ENCODE peak calls at places on chromosomes 16 and 17, in seven cellular contexts. One of them, this sample, is unnamed.
A peak's percentile ranks its signal among the peaks of the same experiment; 100 is the strongest.

GRCh38 chr16:4511441-4512082 is 27.0 kb downstream of the CDIP1 start:
- DNase-seq in MM.1S: peak; percentile 10
- DNase-seq in colonic mucosa: peak; percentile 55
- DNase-seq in GM12865: peak; percentile 28
- DNase-seq in HCT116: no peak
- DNase-seq in fibroblast of lung: peak; percentile 50
- DNase-seq in AG04449: no peak
- DNase-seq in this sample: peak; percentile 26

GRCh38 chr16:84043486-84044107 is 1.0 kb upstream of the SLC38A8 start:
- DNase-seq in MM.1S: no peak
- DNase-seq in colonic mucosa: no peak
- DNase-seq in GM12865: no peak
- DNase-seq in HCT116: no peak
- DNase-seq in fibroblast of lung: no peak
- DNase-seq in AG04449: no peak
- DNase-seq in this sample: no peak

GRCh38 chr17:68512247-68512966 is at the start of gene PRKAR1A:
- DNase-seq in MM.1S: peak; percentile 96
- DNase-seq in colonic mucosa: peak; percentile 97
- DNase-seq in GM12865: peak; percentile 94
- DNase-seq in HCT116: peak; percentile 94
- DNase-seq in fibroblast of lung: peak; percentile 95
- DNase-seq in AG04449: peak; percentile 59
- DNase-seq in this sample: peak; percentile 95

GRCh38 chr17:27586203-27586701 is 44.7 kb upstream of the LGALS9 start:
- DNase-seq in MM.1S: no peak
- DNase-seq in colonic mucosa: no peak
- DNase-seq in GM12865: no peak
- DNase-seq in HCT116: no peak
- DNase-seq in fibroblast of lung: no peak
- DNase-seq in AG04449: peak; percentile 68
- DNase-seq in this sample: peak; percentile 78

GRCh38 chr17:2689411-2690164 is 22.0 kb downstream of the CLUH start:
- DNase-seq in MM.1S: no peak
- DNase-seq in colonic mucosa: no peak
- DNase-seq in GM12865: no peak
- DNase-seq in HCT116: no peak
- DNase-seq in fibroblast of lung: no peak
- DNase-seq in AG04449: no peak
- DNase-seq in this sample: no peak

GRCh38 chr16:28264656-28265055 is 27.7 kb upstream of the SBK1 start:
- DNase-seq in MM.1S: no peak
- DNase-seq in colonic mucosa: peak; percentile 37
- DNase-seq in GM12865: no peak
- DNase-seq in HCT116: no peak
- DNase-seq in fibroblast of lung: no peak
- DNase-seq in AG04449: no peak
- DNase-seq in this sample: no peak

GRCh38 chr17:6040473-6040872 is 29.7 kb upstream of the WSCD1 start:
- DNase-seq in MM.1S: no peak
- DNase-seq in colonic mucosa: no peak
- DNase-seq in GM12865: no peak
- DNase-seq in HCT116: no peak
- DNase-seq in fibroblast of lung: peak; percentile 5
- DNase-seq in AG04449: no peak
- DNase-seq in this sample: no peak

GRCh38 chr16:89150981-89151380 is 20.6 kb upstream of the CDH15 start:
- DNase-seq in MM.1S: no peak
- DNase-seq in colonic mucosa: no peak
- DNase-seq in GM12865: no peak
- DNase-seq in HCT116: no peak
- DNase-seq in fibroblast of lung: no peak
- DNase-seq in AG04449: no peak
- DNase-seq in this sample: no peak

GRCh38 chr17:77534137-77534536 is 393.4 kb downstream of the SEC14L1 start:
- DNase-seq in MM.1S: no peak
- DNase-seq in colonic mucosa: no peak
- DNase-seq in GM12865: no peak
- DNase-seq in HCT116: no peak
- DNase-seq in fibroblast of lung: no peak
- DNase-seq in AG04449: no peak
- DNase-seq in this sample: no peak

GRCh38 chr16:51151951-51152663 is 1.0 kb upstream of the SALL1 start:
- DNase-seq in MM.1S: no peak
- DNase-seq in colonic mucosa: peak; percentile 36
- DNase-seq in GM12865: no peak
- DNase-seq in HCT116: no peak
- DNase-seq in fibroblast of lung: peak; percentile 40
- DNase-seq in AG04449: no peak
- DNase-seq in this sample: peak; percentile 93

GRCh38 chr16:23052908-23053580 is 96.2 kb downstream of the USP31 start:
- DNase-seq in MM.1S: no peak
- DNase-seq in colonic mucosa: no peak
- DNase-seq in GM12865: no peak
- DNase-seq in HCT116: no peak
- DNase-seq in fibroblast of lung: no peak
- DNase-seq in AG04449: no peak
- DNase-seq in this sample: no peak

GRCh38 chr16:70158261-70158939 is 15.2 kb upstream of the CLEC18C start:
- DNase-seq in MM.1S: no peak
- DNase-seq in colonic mucosa: no peak
- DNase-seq in GM12865: no peak
- DNase-seq in HCT116: no peak
- DNase-seq in fibroblast of lung: no peak
- DNase-seq in AG04449: no peak
- DNase-seq in this sample: no peak

GRCh38 chr16:87924937-87925670 is 11.2 kb downstream of the CA5A start:
- DNase-seq in MM.1S: no peak
- DNase-seq in colonic mucosa: no peak
- DNase-seq in GM12865: no peak
- DNase-seq in HCT116: no peak
- DNase-seq in fibroblast of lung: no peak
- DNase-seq in AG04449: no peak
- DNase-seq in this sample: no peak

GRCh38 chr17:35087731-35088646 is 24.5 kb upstream of the RFFL start:
- DNase-seq in MM.1S: peak; percentile 41
- DNase-seq in colonic mucosa: peak; percentile 83
- DNase-seq in GM12865: peak; percentile 62
- DNase-seq in HCT116: no peak
- DNase-seq in fibroblast of lung: peak; percentile 52
- DNase-seq in AG04449: no peak
- DNase-seq in this sample: peak; percentile 53

GRCh38 chr17:54814371-54814770 is 86.3 kb upstream of the TOM1L1 start:
- DNase-seq in MM.1S: no peak
- DNase-seq in colonic mucosa: no peak
- DNase-seq in GM12865: no peak
- DNase-seq in HCT116: no peak
- DNase-seq in fibroblast of lung: no peak
- DNase-seq in AG04449: no peak
- DNase-seq in this sample: no peak

GRCh38 chr17:43832168-43832975 is 574 bp downstream of the MPP3 start:
- DNase-seq in MM.1S: no peak
- DNase-seq in colonic mucosa: peak; percentile 55
- DNase-seq in GM12865: no peak
- DNase-seq in HCT116: no peak
- DNase-seq in fibroblast of lung: peak; percentile 57
- DNase-seq in AG04449: peak; percentile 3
- DNase-seq in this sample: peak; percentile 73

GRCh38 chr17:61408151-61409041 is 8.8 kb downstream of the TBX2 start:
- DNase-seq in MM.1S: no peak
- DNase-seq in colonic mucosa: no peak
- DNase-seq in GM12865: no peak
- DNase-seq in HCT116: no peak
- DNase-seq in fibroblast of lung: peak; percentile 57
- DNase-seq in AG04449: no peak
- DNase-seq in this sample: no peak

GRCh38 chr16:12613131-12613991 is 190.3 kb downstream of the CPPED1 start:
- DNase-seq in MM.1S: no peak
- DNase-seq in colonic mucosa: peak; percentile 28
- DNase-seq in GM12865: peak; percentile 48
- DNase-seq in HCT116: peak; percentile 94
- DNase-seq in fibroblast of lung: no peak
- DNase-seq in AG04449: no peak
- DNase-seq in this sample: peak; percentile 78

GRCh38 chr17:31610301-31610910 is 218.9 kb downstream of the RAB11FIP4 start:
- DNase-seq in MM.1S: no peak
- DNase-seq in colonic mucosa: no peak
- DNase-seq in GM12865: no peak
- DNase-seq in HCT116: no peak
- DNase-seq in fibroblast of lung: no peak
- DNase-seq in AG04449: no peak
- DNase-seq in this sample: no peak

GRCh38 chr17:29143894-29144293 is 36.3 kb downstream of the MYO18A start:
- DNase-seq in MM.1S: peak; percentile 28
- DNase-seq in colonic mucosa: no peak
- DNase-seq in GM12865: peak; percentile 61
- DNase-seq in HCT116: no peak
- DNase-seq in fibroblast of lung: no peak
- DNase-seq in AG04449: no peak
- DNase-seq in this sample: no peak
- TF ChIP-seq CTCF in MM.1S: peak; percentile 43
- TF ChIP-seq CTCF in colonic mucosa: no peak
- TF ChIP-seq CTCF in GM12865: peak; percentile 41
- TF ChIP-seq CTCF in HCT116: peak; percentile 47
- TF ChIP-seq CTCF in fibroblast of lung: peak; percentile 58
- TF ChIP-seq CTCF in AG04449: peak; percentile 57
- TF ChIP-seq CTCF in this sample: peak; percentile 61

GRCh38 chr16:67539271-67539670 is 10.6 kb downstream of the RIPOR1 start:
- DNase-seq in MM.1S: no peak
- DNase-seq in colonic mucosa: no peak
- DNase-seq in GM12865: no peak
- DNase-seq in HCT116: no peak
- DNase-seq in fibroblast of lung: no peak
- DNase-seq in AG04449: no peak
- DNase-seq in this sample: no peak
- H3K4me3 ChIP-seq in MM.1S: no peak overlapping the region
- H3K4me3 ChIP-seq in colonic mucosa: no peak overlapping the region
- H3K4me3 ChIP-seq in GM12865: no peak overlapping the region
- H3K4me3 ChIP-seq in HCT116: no peak overlapping the region
- H3K4me3 ChIP-seq in fibroblast of lung: no peak overlapping the region
- H3K4me3 ChIP-seq in AG04449: no peak overlapping the region
- H3K4me3 ChIP-seq in this sample: no peak overlapping the region

GRCh38 chr17:49422714-49423113 is 8.0 kb upstream of the PHB1 start:
- DNase-seq in MM.1S: no peak
- DNase-seq in colonic mucosa: no peak
- DNase-seq in GM12865: no peak
- DNase-seq in HCT116: no peak
- DNase-seq in fibroblast of lung: no peak
- DNase-seq in AG04449: no peak
- DNase-seq in this sample: no peak
- TF ChIP-seq CTCF in MM.1S: no peak
- TF ChIP-seq CTCF in colonic mucosa: no peak
- TF ChIP-seq CTCF in GM12865: no peak
- TF ChIP-seq CTCF in HCT116: no peak
- TF ChIP-seq CTCF in fibroblast of lung: no peak
- TF ChIP-seq CTCF in AG04449: no peak
- TF ChIP-seq CTCF in this sample: no peak

GRCh38 chr16:67154578-67155304 is 3.9 kb upstream of the B3GNT9 start:
- DNase-seq in MM.1S: no peak
- DNase-seq in colonic mucosa: no peak
- DNase-seq in GM12865: no peak
- DNase-seq in HCT116: no peak
- DNase-seq in fibroblast of lung: no peak
- DNase-seq in AG04449: no peak
- DNase-seq in this sample: no peak
- H3K4me3 ChIP-seq in MM.1S: peak overlapping the region; percentile 35
- H3K4me3 ChIP-seq in colonic mucosa: peak overlapping the region; percentile 16
- H3K4me3 ChIP-seq in GM12865: no peak overlapping the region
- H3K4me3 ChIP-seq in HCT116: no peak overlapping the region
- H3K4me3 ChIP-seq in fibroblast of lung: no peak overlapping the region
- H3K4me3 ChIP-seq in AG04449: peak overlapping the region; percentile 34
- H3K4me3 ChIP-seq in this sample: no peak overlapping the region